ENCODE peak calls at places on chromosomes 7 and 10, in five cellular contexts. H is stomach, I is mucosa of descending colon, K is tibial artery, T is astrocyte. E is an unnamed sample.

GRCh38 chr7:5420108-5420840 is 3.4 kb downstream of the TNRC18 start:
- DNase-seq in H (peak), I (no peak), K (no peak), T (no peak), E (no peak)

GRCh38 chr10:91287276-91287675 is 66.8 kb downstream of the PCGF5 start:
- DNase-seq in H (peak), I (no peak), K (no peak), T (no peak), E (no peak)

GRCh38 chr10:132187421-132188138 is 832 bp downstream of the DPYSL4 start:
- DNase-seq in H (no peak), I (no peak), K (no peak), T (no peak), E (no peak)

GRCh38 chr7:74288034-74288881 is 949 bp upstream of the CLIP2 start:
- DNase-seq in H (no peak), I (no peak), K (no peak), T (no peak), E (peak)

GRCh38 chr10:44202952-44203351 is 181.9 kb downstream of the CXCL12 start:
- DNase-seq in H (no peak), I (no peak), K (no peak), T (no peak), E (no peak)

GRCh38 chr7:106425017-106425719 is 140.4 kb upstream of the NAMPT start:
- DNase-seq in H (peak), I (peak), K (peak), T (peak), E (peak)

GRCh38 chr7:14999331-14999730 is 96.8 kb upstream of the DGKB start:
- DNase-seq in H (no peak), I (no peak), K (no peak), T (no peak), E (no peak)

GRCh38 chr7:116560021-116560970 is 35.5 kb downstream of the CAV1 start:
- DNase-seq in H (no peak), I (no peak), K (no peak), T (no peak), E (no peak)

GRCh38 chr10:125699562-125700143 is 16.7 kb upstream of the TEX36 start:
- DNase-seq in H (no peak), I (no peak), K (no peak), T (no peak), E (no peak)

GRCh38 chr7:45888185-45888992 is at the start of gene IGFBP1:
- DNase-seq in H (no peak), I (no peak), K (no peak), T (peak), E (peak)

GRCh38 chr7:12683678-12684077 is 3.8 kb upstream of the ARL4A start:
- DNase-seq in H (no peak), I (no peak), K (no peak), T (no peak), E (peak)

GRCh38 chr10:72736176-72736795 is 44.3 kb downstream of the MCU start:
- DNase-seq in H (no peak), I (no peak), K (no peak), T (peak), E (peak)

DNA sequence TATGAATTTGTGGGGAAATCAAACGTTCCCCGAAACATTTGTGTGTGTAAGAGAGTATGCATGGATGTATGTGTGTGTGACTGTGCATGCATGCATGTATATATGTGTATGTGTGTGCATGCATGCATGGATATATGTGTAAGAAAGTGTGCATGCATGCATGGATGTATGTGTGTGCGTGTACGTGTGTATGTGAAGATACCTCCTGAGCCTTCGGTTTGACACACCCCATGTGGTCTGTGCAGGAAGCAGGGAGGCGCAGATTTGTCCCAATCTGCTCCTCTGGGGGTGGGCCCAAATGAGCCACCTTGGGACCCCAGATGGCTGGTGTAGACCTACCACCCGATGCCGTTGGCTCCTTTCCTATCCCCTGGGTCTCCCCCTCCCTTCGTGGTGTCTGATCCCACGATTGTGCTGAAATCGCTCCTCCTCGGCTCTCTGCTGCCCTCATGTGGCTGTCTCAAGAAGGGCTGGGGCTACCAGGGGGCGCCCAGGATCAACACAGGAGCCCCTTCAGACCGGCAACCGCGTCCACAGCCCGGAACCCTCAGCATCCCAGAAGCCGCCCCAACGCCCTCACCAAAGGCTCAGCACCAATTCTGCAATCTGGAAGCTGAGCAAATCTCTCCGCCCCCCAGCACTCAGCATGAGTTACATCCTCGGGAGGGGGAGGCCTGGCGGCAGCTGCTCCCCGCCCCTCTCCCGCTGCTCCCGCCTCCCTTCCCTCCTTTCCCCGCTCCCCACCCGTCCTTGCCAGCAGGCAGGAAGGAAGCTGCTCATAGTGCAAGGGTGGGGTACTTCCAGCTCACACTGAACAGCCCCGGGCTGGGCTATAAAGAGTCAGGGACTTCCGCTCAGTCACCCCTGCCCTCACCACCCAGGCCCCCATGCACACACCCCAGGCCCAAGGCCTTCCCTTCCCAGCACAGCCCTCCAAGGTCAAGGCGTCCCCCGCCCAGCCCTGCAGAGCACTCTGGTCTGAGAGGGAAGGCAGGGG is 2.3 kb upstream of the NOS3 start:
- DNase-seq in H (no peak), I (peak), K (peak), T (no peak), E (peak)
- H3K4me3 ChIP-seq in H (no peak), I (no peak), K (no peak), T (no peak), E (no peak)

GRCh38 chr10:10796061-10796773 is 221.5 kb upstream of the CELF2 start:
- DNase-seq in H (no peak), I (no peak), K (no peak), T (no peak), E (peak)

GRCh38 chr10:10797467-10797866 is 220.2 kb upstream of the CELF2 start:
- DNase-seq in H (no peak), I (no peak), K (no peak), T (no peak), E (peak)

GRCh38 chr10:10798543-10799192 is 219.0 kb upstream of the CELF2 start:
- DNase-seq in H (no peak), I (no peak), K (peak), T (no peak), E (no peak)

GRCh38 chr10:10798021-10798420 is 219.7 kb upstream of the CELF2 start:
- DNase-seq in H (no peak), I (no peak), K (no peak), T (no peak), E (peak)

DNA sequence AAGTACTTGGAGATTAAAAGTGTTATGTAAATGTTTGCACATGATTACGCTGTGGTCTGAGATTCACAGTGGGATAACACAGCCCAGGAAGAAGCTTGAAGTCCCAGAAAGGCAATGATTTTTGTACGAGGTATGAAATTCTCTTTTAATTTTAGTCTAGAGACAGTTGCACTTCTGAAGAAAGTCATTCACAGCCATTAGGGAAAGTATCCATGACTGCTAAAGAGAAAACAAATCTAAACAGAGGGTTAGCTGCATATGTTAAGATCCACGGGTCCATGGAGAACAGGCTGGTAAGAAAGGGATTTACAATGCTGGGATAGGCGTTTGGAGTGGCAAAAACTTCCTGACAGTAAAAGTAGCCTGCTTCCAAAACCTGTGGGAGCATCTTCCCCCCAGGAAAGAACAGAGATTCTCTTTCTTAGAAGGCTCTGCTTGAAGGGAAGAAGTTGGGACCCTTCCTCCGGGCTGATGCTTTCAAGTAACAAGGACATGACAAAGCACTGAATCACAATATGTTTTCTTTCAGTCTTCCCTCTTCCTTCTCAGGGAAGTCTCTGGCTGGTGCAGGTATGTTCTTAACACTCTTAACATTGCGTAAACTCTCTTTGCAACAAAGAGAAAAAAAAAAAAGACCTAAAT is 220.8 kb upstream of the CELF2 start:
- DNase-seq in H (no peak), I (no peak), K (no peak), T (peak), E (peak)
- H3K4me3 ChIP-seq in H (no peak), I (no peak), K (peak), T (peak), E (no peak)

GRCh38 chr10:119370972-119371703 is 163.8 kb downstream of the GRK5 start:
- DNase-seq in H (no peak), I (peak), K (peak), T (peak), E (peak)

GRCh38 chr10:119370046-119370770 is 162.8 kb downstream of the GRK5 start:
- DNase-seq in H (no peak), I (peak), K (no peak), T (peak), E (peak)

GRCh38 chr10:119368581-119368980 is 161.2 kb downstream of the GRK5 start:
- DNase-seq in H (no peak), I (peak), K (no peak), T (no peak), E (no peak)

GRCh38 chr10:119367841-119368549 is 160.6 kb downstream of the GRK5 start:
- DNase-seq in H (no peak), I (peak), K (no peak), T (no peak), E (no peak)

DNA sequence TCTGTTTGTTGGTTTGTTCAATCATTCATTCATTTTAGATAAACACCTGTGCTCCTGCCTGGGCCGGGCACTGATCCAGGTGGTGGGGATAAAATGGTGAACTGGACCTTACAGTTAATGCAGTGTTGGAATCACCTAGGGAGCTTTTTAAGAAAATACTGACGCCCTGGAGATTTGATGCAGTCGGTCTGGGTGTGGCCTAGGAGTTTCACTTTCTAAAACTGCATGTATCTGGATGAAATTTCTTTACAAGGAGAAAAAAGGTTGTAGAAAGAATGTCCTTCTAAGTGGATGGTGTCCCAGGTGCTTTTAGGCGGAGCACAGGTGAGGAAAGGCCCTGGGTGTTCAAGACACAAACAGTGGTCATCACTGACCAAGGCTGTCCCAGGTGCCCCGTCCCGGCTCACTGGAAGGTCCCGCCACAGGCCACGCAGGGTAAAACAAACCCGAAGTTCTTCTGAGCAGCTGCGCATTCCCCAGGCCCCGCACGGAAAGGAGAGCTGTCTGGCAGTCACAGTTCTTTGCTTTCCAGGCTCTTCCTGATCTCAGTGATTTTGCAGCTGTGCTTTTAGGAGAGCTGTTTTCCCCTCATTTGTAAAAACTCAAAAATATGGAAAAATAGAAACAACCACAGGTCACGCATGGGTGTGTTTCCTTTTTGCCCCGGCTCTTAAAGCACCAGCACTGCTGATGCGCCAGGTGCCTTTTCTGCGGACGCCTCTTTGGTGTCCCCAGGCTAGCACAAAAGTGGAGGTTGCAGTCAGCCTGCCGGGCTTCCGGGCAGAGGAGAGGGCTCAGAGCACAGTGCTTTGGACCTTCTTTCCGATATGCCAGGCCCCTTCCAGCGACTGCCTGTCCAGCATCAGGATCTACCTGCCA is 161.9 kb downstream of the GRK5 start:
- DNase-seq in H (no peak), I (peak), K (no peak), T (no peak), E (no peak)
- H3K4me3 ChIP-seq in H (no peak), I (no peak), K (no peak), T (no peak), E (no peak)

GRCh38 chr10:133263674-133264073 is 13.0 kb downstream of the ADAM8 start:
- DNase-seq in H (no peak), I (no peak), K (no peak), T (no peak), E (no peak)
- H3K4me3 ChIP-seq in H (no peak), I (no peak), K (no peak), T (no peak), E (no peak)

GRCh38 chr7:121394709-121395140 is 1.4 kb downstream of the FAM3C start:
- DNase-seq in H (peak), I (no peak), K (no peak), T (no peak), E (peak)
- H3K4me3 ChIP-seq in H (peak), I (no peak), K (peak), T (peak), E (peak)

GRCh38 chr10:112374724-112375541 is 1.0 kb downstream of the ACSL5 start:
- DNase-seq in H (no peak), I (no peak), K (no peak), T (no peak), E (no peak)
- H3K4me3 ChIP-seq in H (peak), I (no peak), K (no peak), T (no peak), E (no peak)